ENCODE peak calls at places on chromosome 14, in five cellular contexts. D is HepG2, P is GM12878, R is K562, O is HCT116. L is an unnamed sample.

GRCh38 chr14:68932219-68932618 is 46.9 kb downstream of the ACTN1 start:
- DNase-seq in D (no peak), O (no peak), R (no peak), P (no peak), L (no peak)

GRCh38 chr14:51860164-51860835 is at the start of gene GNG2:
- DNase-seq in O (no peak), P (peak), D (no peak), R (no peak), L (no peak)

GRCh38 chr14:52049271-52049670 is 19.6 kb downstream of the NID2 start:
- DNase-seq in P (no peak), R (no peak), D (no peak), O (no peak), L (no peak)

GRCh38 chr14:76201162-76201561 is 49.4 kb downstream of the GPATCH2L start:
- DNase-seq in P (no peak), R (no peak), D (no peak), O (no peak), L (no peak)

GRCh38 chr14:73761621-73762355 is 47.6 kb upstream of the PNMA1 start:
- DNase-seq in D (no peak), R (no peak), P (no peak), O (no peak), L (no peak)

GRCh38 chr14:104926619-104927431 is 2.1 kb downstream of the PLD4 start:
- DNase-seq in R (no peak), O (no peak), P (peak), D (no peak), L (no peak)

GRCh38 chr14:91919814-91920213 is 27.7 kb downstream of the FBLN5 start:
- DNase-seq in D (no peak), O (no peak), R (no peak), P (no peak), L (no peak)

GRCh38 chr14:71554323-71554722 is 377.9 kb upstream of the RGS6 start:
- DNase-seq in D (no peak), P (peak), O (no peak), R (no peak), L (no peak)

GRCh38 chr14:61652526-61653262 is 42.6 kb upstream of the HIF1A start:
- DNase-seq in D (no peak), R (no peak), P (no peak), O (no peak), L (no peak)

GRCh38 chr14:28867571-28867970 is 101.0 kb downstream of the FOXG1 start:
- DNase-seq in D (no peak), P (no peak), O (no peak), R (no peak), L (no peak)

GRCh38 chr14:58138719-58139482 is 13.1 kb downstream of the ARMH4 start:
- DNase-seq in O (no peak), D (no peak), P (no peak), R (no peak), L (no peak)

GRCh38 chr14:90815817-90816662 is at the start of gene TTC7B:
- DNase-seq in P (no peak), O (no peak), D (no peak), R (peak), L (peak)

GRCh38 chr14:60648169-60648933 is 926 bp downstream of the SIX1 start:
- DNase-seq in O (no peak), R (peak), P (no peak), D (no peak), L (no peak)

GRCh38 chr14:69643430-69644200 is 32.2 kb downstream of the SUSD6 start:
- DNase-seq in O (peak), R (no peak), P (no peak), D (peak), L (no peak)

GRCh38 chr14:91509083-91509877 is 830 bp downstream of the PPP4R3A start:
- DNase-seq in D (peak), P (no peak), R (peak), O (no peak), L (no peak)

GRCh38 chr14:106436310-106436905 is 910.0 kb downstream of the TMEM121 start:
- DNase-seq in O (no peak), P (no peak), D (no peak), R (peak), L (peak)

DNA sequence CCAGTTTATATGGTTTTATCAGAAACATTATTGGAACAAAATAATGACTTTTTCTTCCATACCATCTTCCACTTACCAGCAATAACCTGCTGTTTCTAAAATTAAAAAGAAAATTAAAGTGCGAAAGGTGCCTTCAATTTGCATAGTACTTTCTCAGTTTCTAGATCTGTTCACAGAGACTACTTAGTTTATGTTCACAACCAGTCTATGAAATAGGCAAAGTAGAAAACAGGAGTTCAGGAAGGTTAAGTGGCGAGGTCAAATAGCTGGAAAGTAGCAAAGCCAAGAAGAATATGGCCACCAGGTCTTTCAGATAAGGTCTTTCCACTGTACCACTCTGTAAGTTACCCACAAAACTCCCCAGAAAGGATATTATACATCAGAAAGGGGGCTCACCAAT is 63.3 kb downstream of the BMP4 start:
- DNase-seq in R (no peak), D (no peak), O (no peak), P (no peak), L (no peak)
- TF ChIP-seq SRF in R (no peak), D (no peak), O (no peak), P (no peak), L (no peak)

GRCh38 chr14:88551094-88551870 is 3.5 kb downstream of the PTPN21 start:
- DNase-seq in O (peak), P (no peak), R (peak), D (no peak), L (no peak)
- TF ChIP-seq POLR2A in O (no peak), P (no peak), R (peak), D (no peak), L (peak)

GRCh38 chr14:35414365-35414764 is 9.8 kb upstream of the NFKBIA start:
- DNase-seq in O (no peak), R (no peak), P (no peak), D (no peak), L (no peak)

GRCh38 chr14:35412281-35413057 is 7.9 kb upstream of the NFKBIA start:
- DNase-seq in D (no peak), O (no peak), R (no peak), P (no peak), L (no peak)

GRCh38 chr14:35409595-35409994 is 5.0 kb upstream of the NFKBIA start:
- DNase-seq in R (no peak), D (no peak), O (no peak), P (no peak), L (no peak)

GRCh38 chr14:35408026-35408425 is 3.5 kb upstream of the NFKBIA start:
- DNase-seq in P (no peak), D (no peak), R (no peak), O (no peak), L (no peak)

GRCh38 chr14:35410858-35411257 is 6.3 kb upstream of the NFKBIA start:
- DNase-seq in R (no peak), P (no peak), O (no peak), D (no peak), L (no peak)
- TF ChIP-seq SRF in R (no peak), P (no peak), O (no peak), D (no peak), L (no peak)

DNA sequence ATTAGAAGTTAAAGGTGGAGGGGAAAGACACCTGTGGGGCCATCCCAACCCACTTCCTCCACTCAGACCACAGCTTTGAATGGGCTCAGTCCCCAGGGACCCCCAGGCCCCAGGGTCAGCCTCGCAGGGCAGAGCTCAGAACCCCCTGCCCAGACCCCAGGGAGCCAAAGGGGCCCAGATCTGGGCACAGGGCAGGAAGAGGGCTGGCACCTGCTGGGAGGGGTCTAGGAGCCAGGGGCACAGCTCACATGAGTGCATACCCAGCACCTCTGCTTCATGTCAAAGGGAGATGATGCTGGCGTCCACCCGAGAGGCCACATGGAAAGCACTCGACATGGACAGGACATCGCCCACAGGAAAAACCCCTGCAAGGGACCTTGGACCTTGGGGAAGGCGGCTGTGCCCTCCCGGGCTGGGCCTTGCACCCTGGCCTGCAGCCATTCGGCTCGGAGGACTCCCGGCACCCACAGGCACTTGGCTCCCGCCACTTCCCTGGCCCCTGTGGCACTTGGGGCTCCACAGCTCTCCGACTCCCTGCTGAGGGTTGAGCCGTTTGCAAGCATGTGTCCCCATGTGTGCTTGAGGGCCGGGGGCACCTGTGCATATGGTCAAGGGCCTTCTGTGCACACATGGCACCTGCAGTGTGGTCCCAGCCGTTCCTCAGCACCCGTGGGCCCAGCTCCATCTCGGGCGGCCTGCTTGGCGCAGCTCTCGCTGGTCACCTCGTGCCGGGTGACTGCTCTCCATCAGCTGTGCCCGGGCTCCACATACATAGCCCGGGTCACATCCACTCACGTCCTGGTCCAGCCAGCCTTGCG is 7.8 kb upstream of the AMN start:
- DNase-seq in D (no peak), R (no peak), P (no peak), O (no peak), L (no peak)
- TF ChIP-seq POLR2A in D (no peak), R (no peak), P (peak), O (no peak), L (no peak)

GRCh38 chr14:94129758-94130414 is 482 bp upstream of the IFI27L2 start:
- DNase-seq in R (peak), D (no peak), O (peak), P (no peak), L (peak)
- TF ChIP-seq SRF in R (no peak), D (no peak), O (no peak), P (no peak), L (no peak)

GRCh38 chr14:101476258-101476930 is 84.9 kb upstream of the DIO3 start:
- DNase-seq in P (no peak), D (no peak), O (no peak), R (no peak), L (no peak)

GRCh38 chr14:101478096-101478495 is 83.2 kb upstream of the DIO3 start:
- DNase-seq in O (no peak), R (no peak), P (no peak), D (no peak), L (no peak)

GRCh38 chr14:101475468-101476257 is 85.6 kb upstream of the DIO3 start:
- DNase-seq in P (no peak), D (peak), R (no peak), O (no peak), L (no peak)

GRCh38 chr14:101477648-101478047 is 83.6 kb upstream of the DIO3 start:
- DNase-seq in D (no peak), O (no peak), R (no peak), P (no peak), L (no peak)

GRCh38 chr14:101476931-101477553 is 84.3 kb upstream of the DIO3 start:
- DNase-seq in O (peak), P (no peak), D (peak), R (no peak), L (peak)
- TF ChIP-seq POLR2A in O (peak), P (no peak), D (no peak), R (no peak), L (no peak)

GRCh38 chr14:75176142-75176820 is at the start of gene TMED10:
- DNase-seq in O (peak), P (no peak), D (peak), R (peak), L (peak)

GRCh38 chr14:75170797-75171196 is 5.6 kb downstream of the TMED10 start:
- DNase-seq in D (no peak), O (no peak), R (no peak), P (no peak), L (no peak)

GRCh38 chr14:75181426-75182062 is 5.1 kb upstream of the TMED10 start:
- DNase-seq in R (no peak), D (peak), O (no peak), P (no peak), L (no peak)

GRCh38 chr14:75174066-75174465 is 2.3 kb downstream of the TMED10 start:
- DNase-seq in R (no peak), P (no peak), O (no peak), D (no peak), L (no peak)

GRCh38 chr14:75175677-75176141 is 703 bp downstream of the TMED10 start:
- DNase-seq in O (peak), R (no peak), P (no peak), D (no peak), L (no peak)
- TF ChIP-seq SRF in O (no peak), R (no peak), P (peak), D (no peak), L (no peak)

GRCh38 chr14:102139248-102140026 is at the start of gene WDR20:
- DNase-seq in R (peak), O (peak), D (peak), P (peak), L (peak)
- TF ChIP-seq POLR2A in R (peak), O (peak), D (peak), P (peak), L (peak)

DNA sequence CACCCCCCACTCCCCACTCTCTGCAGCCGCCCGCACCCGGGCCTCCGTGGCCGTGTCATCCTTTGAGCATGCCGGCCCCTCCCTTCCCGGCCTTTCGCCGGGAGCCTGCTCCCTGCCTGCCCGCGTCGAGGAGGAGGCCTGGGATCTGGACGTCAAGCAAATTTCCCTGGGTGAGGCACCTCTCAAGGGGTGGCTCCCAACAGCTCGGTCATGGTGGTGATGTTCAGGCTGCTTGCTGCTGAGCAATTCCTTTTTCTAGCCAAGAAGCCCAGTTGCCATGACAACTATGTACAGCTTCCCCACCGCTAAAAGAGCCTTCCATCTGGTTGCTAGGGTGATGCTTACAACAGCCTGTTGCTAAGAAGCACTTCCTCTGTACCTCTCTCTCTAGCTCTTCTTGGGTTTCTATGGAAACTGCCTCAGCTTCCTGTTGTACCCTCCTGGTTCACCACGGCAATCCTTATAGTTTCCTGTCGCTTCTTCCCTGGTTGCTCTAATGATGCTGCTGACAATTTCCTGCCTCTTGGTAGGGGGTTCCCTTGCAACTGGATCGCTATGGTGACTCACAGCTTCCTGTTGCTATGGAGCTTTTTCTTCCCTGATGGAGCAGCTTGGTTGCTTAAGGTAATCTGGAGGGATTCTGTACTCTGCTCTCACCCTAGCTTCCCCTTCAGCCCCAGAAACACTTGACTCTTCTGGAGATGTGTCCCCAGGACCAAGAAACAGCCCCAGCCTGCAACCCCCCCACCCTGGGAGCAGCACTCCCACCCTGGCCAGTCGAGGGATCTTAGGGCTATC is 11.0 kb downstream of the ZNF219 start:
- DNase-seq in P (no peak), R (no peak), D (no peak), O (no peak), L (no peak)
- TF ChIP-seq SRF in P (no peak), R (no peak), D (no peak), O (no peak), L (no peak)

L was measured in H1.